ENCODE peak calls at places on chromosomes 5 and 9, in eight cellular contexts. R is cardiac muscle cell, F is A673, P is WERI-Rb-1, E is PC-3, M is heart left ventricle, K is fibroblast of lung, I is BE2C. C is an unnamed sample.

GRCh38 chr9:34590376-34591090 is 1.0 kb upstream of the CNTFR start:
- DNase-seq in R (no peak), F (peak; percentile 44), P (peak; percentile 48), E (no peak), M (peak; percentile 33), K (no peak), I (no peak), C (no peak)

GRCh38 chr9:15641301-15641700 is 88.5 kb downstream of the CCDC171 start:
- DNase-seq in R (no peak), F (no peak), P (no peak), E (no peak), M (no peak), K (no peak), I (no peak), C (no peak)

GRCh38 chr9:124855944-124856773 is 2.9 kb downstream of the WDR38 start:
- DNase-seq in R (peak; percentile 37), F (peak; percentile 57), P (peak; percentile 86), E (peak; percentile 49), M (no peak), K (peak; percentile 23), I (peak; percentile 78), C (no peak)

GRCh38 chr5:52772668-52773067 is 15.0 kb upstream of the ITGA1 start:
- DNase-seq in R (no peak), F (no peak), P (no peak), E (no peak), M (no peak), K (no peak), I (no peak), C (no peak)

GRCh38 chr5:41788800-41789395 is 81.3 kb downstream of the OXCT1 start:
- DNase-seq in R (no peak), F (peak; percentile 19), P (no peak), E (peak; percentile 82), M (no peak), K (peak; percentile 81), I (no peak), C (no peak)

GRCh38 chr5:134148316-134148715 is 28.4 kb downstream of the SKP1 start:
- DNase-seq in R (no peak), F (no peak), P (no peak), E (no peak), M (no peak), K (no peak), I (no peak), C (no peak)

GRCh38 chr9:95667789-95668188 is 151.0 kb upstream of the PTCH1 start:
- DNase-seq in R (no peak), F (no peak), P (no peak), E (no peak), M (no peak), K (no peak), I (no peak), C (no peak)

GRCh38 chr9:78028926-78029325 is 2.7 kb downstream of the GNAQ start:
- DNase-seq in R (no peak), F (no peak), P (no peak), E (no peak), M (no peak), K (no peak), I (no peak), C (no peak)

GRCh38 chr5:151002250-151002649 is 18.1 kb upstream of the GPX3 start:
- DNase-seq in R (peak; percentile 40), F (peak; percentile 38), P (peak; percentile 42), E (peak; percentile 70), M (no peak), K (peak; percentile 16), I (no peak), C (no peak)
- TF ChIP-seq CTCF in R (peak; percentile 47), F (peak; percentile 44), P (peak; percentile 21), E (peak; percentile 71), M (peak; percentile 73), K (peak; percentile 58), I (peak; percentile 43), C (peak; percentile 62)

GRCh38 chr5:3592298-3592697 is 3.3 kb upstream of the IRX1 start:
- DNase-seq in R (no peak), F (no peak), P (no peak), E (no peak), M (no peak), K (no peak), I (no peak), C (no peak)

GRCh38 chr5:3593771-3594513 is 1.7 kb upstream of the IRX1 start:
- DNase-seq in R (no peak), F (no peak), P (no peak), E (no peak), M (no peak), K (peak; percentile 50), I (no peak), C (no peak)

GRCh38 chr5:3594514-3595101 is 1.0 kb upstream of the IRX1 start:
- DNase-seq in R (peak; percentile 74), F (no peak), P (peak; percentile 11), E (no peak), M (no peak), K (peak; percentile 62), I (no peak), C (no peak)

GRCh38 chr5:3590253-3590966 is 5.2 kb upstream of the IRX1 start:
- DNase-seq in R (no peak), F (no peak), P (no peak), E (no peak), M (no peak), K (no peak), I (no peak), C (no peak)

DNA sequence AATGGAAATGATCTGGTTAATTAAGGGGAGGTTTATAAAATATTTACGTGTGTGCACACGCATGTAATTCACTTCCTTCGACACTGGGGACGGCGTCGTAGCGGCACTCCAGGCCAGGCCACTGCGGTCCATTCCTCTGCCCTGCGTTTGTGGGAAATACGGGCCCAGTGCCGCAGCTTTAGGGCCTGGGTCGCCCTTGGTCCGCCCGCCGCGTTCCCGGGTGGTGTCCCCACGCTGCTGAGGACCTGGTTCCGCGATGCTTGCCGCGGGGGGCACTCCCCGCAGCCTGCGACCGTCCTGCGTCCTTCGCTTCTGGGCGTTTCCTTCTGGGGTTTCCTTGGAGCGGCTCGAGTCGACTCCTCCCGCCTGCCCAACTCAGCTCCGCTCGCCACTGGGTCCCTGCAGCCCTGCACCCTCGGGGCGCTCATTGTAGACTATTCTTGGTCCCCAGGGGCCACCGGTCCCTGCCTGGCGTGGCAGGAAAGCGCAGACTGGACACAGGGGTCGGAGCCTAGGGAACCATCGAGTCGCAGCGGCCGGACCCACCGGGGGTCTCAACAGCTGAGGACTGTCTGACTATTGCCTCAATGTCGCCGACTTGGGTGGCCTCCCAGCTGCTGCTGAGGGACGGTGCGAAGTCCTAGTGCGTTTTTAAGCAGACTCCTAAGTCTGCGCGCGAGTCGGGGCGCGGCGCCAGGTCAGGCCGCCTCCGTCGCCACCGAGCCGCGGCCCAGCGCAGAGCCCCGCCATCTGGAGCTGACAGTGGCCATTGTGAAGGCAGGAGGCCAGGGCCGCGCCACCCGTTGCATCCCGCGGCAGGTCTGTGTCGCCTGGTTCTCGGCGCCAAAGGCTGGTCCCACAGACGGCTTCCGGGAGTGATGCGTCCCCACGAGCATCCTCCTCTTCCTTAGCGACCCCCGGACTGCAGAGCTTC is 4.4 kb upstream of the IRX1 start:
- DNase-seq in R (no peak), F (no peak), P (no peak), E (no peak), M (no peak), K (no peak), I (no peak), C (no peak)
- TF ChIP-seq CTCF in R (no peak), F (no peak), P (peak; percentile 2), E (no peak), M (no peak), K (no peak), I (no peak), C (peak; percentile 56)

DNA sequence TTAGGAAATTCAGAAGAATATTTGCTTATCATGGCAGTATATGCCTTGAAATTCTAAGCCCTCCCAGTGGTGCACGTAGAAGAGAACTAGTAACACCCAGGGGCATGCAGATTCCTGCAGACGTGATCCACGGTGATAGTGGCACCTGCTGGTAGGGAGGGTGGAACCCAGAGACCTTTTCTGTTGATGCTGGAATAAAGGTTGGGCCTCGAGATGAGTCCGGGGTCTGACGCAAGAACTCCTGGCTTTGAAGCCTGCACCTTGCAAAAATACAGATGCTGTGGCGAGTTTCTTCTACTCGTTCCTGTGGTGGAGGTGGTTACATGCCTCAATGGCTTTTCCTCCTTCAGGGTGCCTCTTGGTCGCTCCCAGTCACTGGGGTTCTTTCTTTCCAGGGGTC is 39.5 kb upstream of the PHF2 start:
- DNase-seq in R (no peak), F (no peak), P (no peak), E (no peak), M (no peak), K (no peak), I (no peak), C (no peak)
- TF ChIP-seq CTCF in R (no peak), F (no peak), P (no peak), E (no peak), M (peak; percentile 35), K (no peak), I (peak; percentile 16), C (no peak)

GRCh38 chr5:176639981-176640380 is 7.3 kb upstream of the TSPAN17 start:
- DNase-seq in R (no peak), F (no peak), P (no peak), E (no peak), M (peak; percentile 60), K (no peak), I (no peak), C (no peak)

GRCh38 chr5:176637556-176637955 is 7.1 kb downstream of the EIF4E1B start:
- DNase-seq in R (no peak), F (no peak), P (no peak), E (no peak), M (no peak), K (no peak), I (no peak), C (no peak)

GRCh38 chr5:176640616-176641015 is 6.7 kb upstream of the TSPAN17 start:
- DNase-seq in R (no peak), F (no peak), P (no peak), E (no peak), M (no peak), K (no peak), I (no peak), C (no peak)

GRCh38 chr5:176638437-176638836 is 8.0 kb downstream of the EIF4E1B start:
- DNase-seq in R (no peak), F (no peak), P (no peak), E (no peak), M (no peak), K (no peak), I (no peak), C (no peak)

DNA sequence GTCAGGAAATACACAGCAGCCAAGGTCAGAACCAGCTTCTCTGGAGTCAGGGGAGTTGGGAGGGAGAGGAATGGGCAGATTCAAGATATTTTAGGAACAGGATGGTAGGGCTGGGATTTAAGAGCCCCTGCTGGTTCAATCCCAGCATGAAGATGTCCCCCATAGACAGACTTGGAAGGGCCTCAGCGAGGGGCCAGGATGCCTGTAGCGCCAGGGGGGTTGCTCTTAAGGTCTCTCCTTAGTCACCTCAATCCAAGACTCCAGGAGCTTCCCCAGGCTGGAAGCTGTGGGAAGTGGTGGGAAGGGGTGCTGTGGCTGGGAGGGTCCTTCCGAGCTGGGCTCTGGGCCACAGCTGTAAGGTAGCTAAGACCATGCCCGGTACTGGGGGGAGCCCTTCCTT is 8.1 kb upstream of the TSPAN17 start:
- DNase-seq in R (no peak), F (no peak), P (no peak), E (no peak), M (no peak), K (no peak), I (no peak), C (no peak)
- TF ChIP-seq CTCF in R (no peak), F (no peak), P (no peak), E (no peak), M (no peak), K (no peak), I (no peak), C (no peak)